ENCODE peak calls at places on chromosomes 12 and 14, in five cellular contexts. One of them, this sample, is unnamed.

GRCh38 chr12:39294712-39295111 is 148.2 kb downstream of the KIF21A start:
- DNase-seq in DMS153: no peak
- DNase-seq in activated T-cell treated with anti-CD3 and anti-CD28 coated beads for 1 hour: no peak
- DNase-seq in uterus: no peak
- DNase-seq in HAP-1: peak
- DNase-seq in this sample: no peak

GRCh38 chr14:101835166-101835557 is 73.7 kb downstream of the PPP2R5C start:
- DNase-seq in DMS153: no peak
- DNase-seq in HAP-1: no peak
- DNase-seq in uterus: no peak
- DNase-seq in activated T-cell treated with anti-CD3 and anti-CD28 coated beads for 1 hour: no peak
- DNase-seq in this sample: no peak

GRCh38 chr12:71548906-71549305 is 109.3 kb downstream of the LGR5 start:
- DNase-seq in uterus: no peak
- DNase-seq in DMS153: peak
- DNase-seq in activated T-cell treated with anti-CD3 and anti-CD28 coated beads for 1 hour: no peak
- DNase-seq in HAP-1: no peak
- DNase-seq in this sample: no peak

GRCh38 chr14:74577247-74577947 is 34.6 kb downstream of the LTBP2 start:
- DNase-seq in DMS153: no peak
- DNase-seq in uterus: peak
- DNase-seq in HAP-1: no peak
- DNase-seq in activated T-cell treated with anti-CD3 and anti-CD28 coated beads for 1 hour: no peak
- DNase-seq in this sample: no peak

GRCh38 chr12:69161835-69162234 is 77.5 kb upstream of the CPSF6 start:
- DNase-seq in DMS153: no peak
- DNase-seq in HAP-1: peak
- DNase-seq in uterus: no peak
- DNase-seq in activated T-cell treated with anti-CD3 and anti-CD28 coated beads for 1 hour: no peak
- DNase-seq in this sample: peak

GRCh38 chr12:51823875-51824565 is 24.5 kb downstream of the FIGNL2 start:
- DNase-seq in activated T-cell treated with anti-CD3 and anti-CD28 coated beads for 1 hour: no peak
- DNase-seq in HAP-1: peak
- DNase-seq in DMS153: peak
- DNase-seq in uterus: no peak
- DNase-seq in this sample: peak

GRCh38 chr12:1930816-1931597 is 12.6 kb upstream of the CACNA2D4 start:
- DNase-seq in DMS153: no peak
- DNase-seq in HAP-1: peak
- DNase-seq in uterus: peak
- DNase-seq in activated T-cell treated with anti-CD3 and anti-CD28 coated beads for 1 hour: no peak
- DNase-seq in this sample: no peak

GRCh38 chr12:12376636-12377448 is 20.0 kb downstream of the BORCS5 start:
- DNase-seq in HAP-1: peak
- DNase-seq in uterus: peak
- DNase-seq in activated T-cell treated with anti-CD3 and anti-CD28 coated beads for 1 hour: no peak
- DNase-seq in DMS153: peak
- DNase-seq in this sample: peak

GRCh38 chr14:26730929-26731618 is 133.2 kb upstream of the NOVA1 start:
- DNase-seq in activated T-cell treated with anti-CD3 and anti-CD28 coated beads for 1 hour: no peak
- DNase-seq in HAP-1: peak
- DNase-seq in uterus: no peak
- DNase-seq in DMS153: no peak
- DNase-seq in this sample: no peak

GRCh38 chr12:92424338-92424737 is 278.5 kb upstream of the PLEKHG7 start:
- DNase-seq in DMS153: no peak
- DNase-seq in uterus: peak
- DNase-seq in HAP-1: peak
- DNase-seq in activated T-cell treated with anti-CD3 and anti-CD28 coated beads for 1 hour: no peak
- DNase-seq in this sample: no peak

GRCh38 chr14:57245941-57246340 is 22.8 kb downstream of the EXOC5 start:
- DNase-seq in HAP-1: no peak
- DNase-seq in DMS153: no peak
- DNase-seq in uterus: no peak
- DNase-seq in activated T-cell treated with anti-CD3 and anti-CD28 coated beads for 1 hour: no peak
- DNase-seq in this sample: no peak

GRCh38 chr14:65179918-65180724 is 77.8 kb upstream of the MAX start:
- DNase-seq in activated T-cell treated with anti-CD3 and anti-CD28 coated beads for 1 hour: no peak
- DNase-seq in HAP-1: no peak
- DNase-seq in DMS153: no peak
- DNase-seq in uterus: no peak
- DNase-seq in this sample: no peak

GRCh38 chr12:47207005-47207717 is 127.4 kb upstream of the AMIGO2 start:
- DNase-seq in uterus: no peak
- DNase-seq in activated T-cell treated with anti-CD3 and anti-CD28 coated beads for 1 hour: no peak
- DNase-seq in DMS153: no peak
- DNase-seq in HAP-1: no peak
- DNase-seq in this sample: no peak

GRCh38 chr14:52926994-52927393 is 23.9 kb downstream of the FERMT2 start:
- DNase-seq in activated T-cell treated with anti-CD3 and anti-CD28 coated beads for 1 hour: no peak
- DNase-seq in uterus: no peak
- DNase-seq in DMS153: no peak
- DNase-seq in HAP-1: no peak
- DNase-seq in this sample: peak

GRCh38 chr14:95319312-95320075 is at the start of gene CLMN:
- DNase-seq in HAP-1: peak
- DNase-seq in DMS153: no peak
- DNase-seq in activated T-cell treated with anti-CD3 and anti-CD28 coated beads for 1 hour: no peak
- DNase-seq in uterus: peak
- DNase-seq in this sample: peak

GRCh38 chr12:4152145-4152795 is 121.3 kb upstream of the CCND2 start:
- DNase-seq in activated T-cell treated with anti-CD3 and anti-CD28 coated beads for 1 hour: no peak
- DNase-seq in DMS153: no peak
- DNase-seq in uterus: no peak
- DNase-seq in HAP-1: no peak
- DNase-seq in this sample: no peak

GRCh38 chr14:33736299-33736698 is 214.6 kb downstream of the EGLN3 start:
- DNase-seq in uterus: no peak
- DNase-seq in HAP-1: no peak
- DNase-seq in activated T-cell treated with anti-CD3 and anti-CD28 coated beads for 1 hour: no peak
- DNase-seq in DMS153: no peak
- DNase-seq in this sample: no peak

GRCh38 chr12:5584776-5585560 is 153.1 kb downstream of the NTF3 start:
- DNase-seq in activated T-cell treated with anti-CD3 and anti-CD28 coated beads for 1 hour: no peak
- DNase-seq in DMS153: no peak
- DNase-seq in uterus: no peak
- DNase-seq in HAP-1: no peak
- DNase-seq in this sample: no peak

GRCh38 chr12:24899503-24900098 is 49.3 kb downstream of the BCAT1 start:
- DNase-seq in HAP-1: no peak
- DNase-seq in activated T-cell treated with anti-CD3 and anti-CD28 coated beads for 1 hour: no peak
- DNase-seq in DMS153: no peak
- DNase-seq in uterus: no peak
- DNase-seq in this sample: no peak

GRCh38 chr14:29140059-29140458 is 373.5 kb downstream of the FOXG1 start:
- DNase-seq in DMS153: no peak
- DNase-seq in uterus: no peak
- DNase-seq in activated T-cell treated with anti-CD3 and anti-CD28 coated beads for 1 hour: no peak
- DNase-seq in HAP-1: no peak
- DNase-seq in this sample: no peak

GRCh38 chr14:104283197-104284106 is 145.1 kb downstream of the KIF26A start:
- DNase-seq in activated T-cell treated with anti-CD3 and anti-CD28 coated beads for 1 hour: no peak
- DNase-seq in DMS153: no peak
- DNase-seq in HAP-1: no peak
- DNase-seq in uterus: no peak
- DNase-seq in this sample: no peak

GRCh38 chr12:124428136-124428791 is 133.4 kb downstream of the RFLNA start:
- DNase-seq in uterus: peak
- DNase-seq in DMS153: no peak
- DNase-seq in HAP-1: no peak
- DNase-seq in activated T-cell treated with anti-CD3 and anti-CD28 coated beads for 1 hour: no peak
- DNase-seq in this sample: no peak

GRCh38 chr12:52260351-52261210 is 13.9 kb upstream of the KRT86 start:
- DNase-seq in uterus: no peak
- DNase-seq in activated T-cell treated with anti-CD3 and anti-CD28 coated beads for 1 hour: no peak
- DNase-seq in HAP-1: peak
- DNase-seq in DMS153: no peak
- DNase-seq in this sample: no peak

This sample was measured in NCI-H345.